ENCODE peak calls at places on chromosomes 16 and 17, in eight cellular contexts. L is sigmoid colon, B is H1, D is A549, G is GM12878, N is tibial nerve, T is esophagus muscularis mucosa, A is stomach. C is an unnamed sample.
A peak's percentile ranks its signal among the peaks of the same experiment; 100 is the strongest.

GRCh38 chr16:55102077-55102476 is 171.4 kb downstream of the IRX5 start:
- DNase-seq in T (no peak), L (peak; percentile 6), G (no peak), D (no peak), A (no peak), B (no peak), N (no peak), C (no peak)

GRCh38 chr17:19590912-19591551 is 57.4 kb downstream of the SLC47A1 start:
- DNase-seq in T (no peak), N (no peak), L (no peak), G (no peak), A (no peak), D (no peak), B (no peak), C (no peak)

GRCh38 chr16:73232555-73233422 is 184.9 kb upstream of the ZFHX3 start:
- DNase-seq in G (no peak), T (no peak), D (peak; percentile 56), A (no peak), B (no peak), N (no peak), L (peak; percentile 84), C (peak; percentile 74)

GRCh38 chr17:81866440-81867122 is 4.6 kb downstream of the ARHGDIA start:
- DNase-seq in L (no peak), A (no peak), B (no peak), D (no peak), T (no peak), G (no peak), N (no peak), C (no peak)

GRCh38 chr16:52501746-52502145 is 45.2 kb downstream of the TOX3 start:
- DNase-seq in T (no peak), A (no peak), N (no peak), D (no peak), G (no peak), B (no peak), L (no peak), C (no peak)

GRCh38 chr17:47665655-47666054 is 15.9 kb downstream of the KPNB1 start:
- DNase-seq in N (no peak), B (no peak), A (no peak), L (no peak), T (no peak), G (no peak), D (no peak), C (no peak)

GRCh38 chr17:30091771-30092170 is 24.8 kb upstream of the NSRP1 start:
- DNase-seq in L (no peak), G (no peak), N (no peak), B (no peak), D (no peak), T (peak; percentile 14), A (no peak), C (no peak)

GRCh38 chr17:6241996-6242395 is 171.8 kb downstream of the WSCD1 start:
- DNase-seq in B (no peak), D (no peak), T (peak; percentile 72), G (no peak), L (no peak), N (no peak), A (no peak), C (no peak)

DNA sequence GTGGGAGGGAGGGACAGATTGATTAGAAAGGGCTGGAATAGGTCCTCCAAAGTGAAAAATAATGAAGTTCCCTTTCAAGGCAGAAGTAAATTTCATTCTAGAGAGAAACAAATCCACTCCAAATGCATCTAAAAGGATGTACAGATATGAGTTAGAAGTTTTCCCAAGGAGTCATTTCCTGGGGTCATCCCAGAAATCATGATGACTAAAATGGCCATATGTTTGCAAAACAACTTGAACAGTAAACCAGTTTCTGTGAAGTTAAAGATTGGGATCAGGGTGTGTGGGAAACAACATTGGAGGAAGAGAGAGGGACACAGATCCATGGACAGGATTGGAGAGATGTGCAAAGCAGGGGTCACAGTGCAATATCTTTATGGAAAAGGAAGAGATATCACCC is 32.5 kb upstream of the ARHGAP44 start:
- DNase-seq in D (no peak), L (no peak), N (no peak), T (no peak), G (no peak), A (no peak), B (no peak), C (no peak)
- TF ChIP-seq EP300 in D (no peak), L (no peak), N (no peak), T (no peak), G (no peak), A (no peak), B (no peak), C (no peak)

GRCh38 chr17:27455914-27456680 is at the start of gene KSR1:
- DNase-seq in D (peak; percentile 85), B (peak; percentile 90), A (peak; percentile 89), L (peak; percentile 90), T (no peak), N (peak; percentile 69), G (no peak), C (peak; percentile 83)
- TF ChIP-seq CTCF in D (peak; percentile 64), B (peak; percentile 67), A (no peak), L (no peak), T (no peak), N (peak; percentile 44), G (peak; percentile 42), C (peak; percentile 49)

GRCh38 chr17:50045154-50045553 is 10.8 kb upstream of the ITGA3 start:
- DNase-seq in D (no peak), N (peak; percentile 8), G (no peak), B (no peak), T (no peak), L (no peak), A (no peak), C (peak; percentile 13)

GRCh38 chr17:50046179-50046578 is 9.7 kb upstream of the ITGA3 start:
- DNase-seq in A (no peak), L (no peak), T (no peak), B (no peak), D (no peak), N (peak; percentile 3), G (no peak), C (no peak)

GRCh38 chr17:50044483-50044882 is 11.4 kb upstream of the ITGA3 start:
- DNase-seq in B (no peak), D (no peak), L (no peak), A (no peak), G (no peak), T (no peak), N (no peak), C (peak; percentile 6)

GRCh38 chr17:50042211-50042610 is 13.7 kb upstream of the ITGA3 start:
- DNase-seq in D (no peak), B (no peak), N (peak; percentile 4), L (no peak), T (no peak), A (no peak), G (no peak), C (no peak)

GRCh38 chr17:50043290-50044148 is 12.4 kb upstream of the ITGA3 start:
- DNase-seq in N (peak; percentile 27), T (no peak), L (no peak), G (no peak), D (no peak), B (no peak), A (peak; percentile 69), C (peak; percentile 26)
- TF ChIP-seq EP300 in N (peak; percentile 43), T (no peak), L (no peak), G (no peak), D (no peak), B (no peak), A (no peak), C (no peak)

GRCh38 chr17:73494955-73495349 is 149.3 kb downstream of the SDK2 start:
- DNase-seq in D (no peak), N (no peak), T (no peak), L (no peak), G (no peak), B (no peak), A (no peak), C (no peak)

GRCh38 chr17:73492802-73493139 is 151.5 kb downstream of the SDK2 start:
- DNase-seq in N (no peak), D (no peak), T (no peak), G (no peak), L (no peak), B (no peak), A (no peak), C (no peak)

GRCh38 chr17:73496232-73496631 is 148.0 kb downstream of the SDK2 start:
- DNase-seq in A (no peak), G (no peak), T (no peak), L (no peak), N (no peak), B (no peak), D (no peak), C (no peak)

GRCh38 chr17:73493212-73493814 is 150.9 kb downstream of the SDK2 start:
- DNase-seq in N (no peak), G (no peak), T (no peak), D (no peak), B (no peak), A (no peak), L (no peak), C (no peak)

DNA sequence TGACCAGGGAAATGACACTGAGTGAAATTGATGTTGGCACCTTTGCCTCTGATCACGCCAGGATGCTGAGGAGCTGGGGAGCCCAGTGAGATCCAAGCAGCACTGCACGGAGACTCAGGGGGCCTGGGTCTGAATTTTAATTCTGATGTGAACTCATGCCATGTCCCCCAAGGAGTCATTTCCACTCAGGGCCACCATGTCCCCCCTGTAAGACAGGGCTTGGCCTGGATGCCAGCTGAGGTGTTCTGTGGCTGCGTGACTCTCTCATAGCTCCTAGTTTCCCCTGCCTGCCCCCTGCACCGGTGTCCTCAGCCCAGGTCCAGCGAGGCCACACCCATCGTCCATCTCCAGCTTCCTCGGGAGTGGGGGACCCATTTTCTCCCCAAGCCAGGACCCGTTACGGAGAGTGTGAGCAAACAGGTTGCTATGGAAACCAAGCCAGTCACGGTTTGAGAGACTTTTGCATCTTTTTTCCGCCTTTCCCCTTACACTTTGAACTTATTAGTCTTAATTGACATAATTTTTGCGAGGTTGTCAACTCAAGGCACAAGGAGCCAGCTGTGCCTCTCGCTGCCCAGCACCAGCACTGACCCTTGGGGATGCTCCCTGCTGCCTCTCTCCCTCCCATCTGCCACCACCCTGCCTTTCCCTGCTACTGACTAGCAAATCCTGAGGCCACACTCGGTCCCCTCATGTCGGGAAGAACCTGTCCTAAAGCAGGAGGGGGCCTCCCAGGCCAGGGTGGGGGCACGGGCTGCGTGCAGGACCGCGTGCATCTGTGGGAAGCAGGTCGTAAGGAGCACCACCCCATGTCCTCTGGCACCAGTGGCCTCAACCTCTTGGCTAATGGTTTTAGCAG is 149.9 kb downstream of the SDK2 start:
- DNase-seq in D (no peak), B (no peak), G (no peak), L (no peak), T (no peak), N (no peak), A (no peak), C (no peak)
- TF ChIP-seq CTCF in D (no peak), B (peak; percentile 7), G (no peak), L (no peak), T (no peak), N (no peak), A (no peak), C (no peak)

GRCh38 chr17:59372138-59372751 is 40.8 kb downstream of the YPEL2 start:
- DNase-seq in L (peak; percentile 86), D (no peak), T (no peak), A (peak; percentile 53), G (peak; percentile 79), N (peak; percentile 38), B (no peak), C (no peak)
- TF ChIP-seq EP300 in L (peak; percentile 53), D (no peak), T (no peak), A (no peak), G (peak; percentile 69), N (peak; percentile 75), B (no peak), C (peak; percentile 45)

DNA sequence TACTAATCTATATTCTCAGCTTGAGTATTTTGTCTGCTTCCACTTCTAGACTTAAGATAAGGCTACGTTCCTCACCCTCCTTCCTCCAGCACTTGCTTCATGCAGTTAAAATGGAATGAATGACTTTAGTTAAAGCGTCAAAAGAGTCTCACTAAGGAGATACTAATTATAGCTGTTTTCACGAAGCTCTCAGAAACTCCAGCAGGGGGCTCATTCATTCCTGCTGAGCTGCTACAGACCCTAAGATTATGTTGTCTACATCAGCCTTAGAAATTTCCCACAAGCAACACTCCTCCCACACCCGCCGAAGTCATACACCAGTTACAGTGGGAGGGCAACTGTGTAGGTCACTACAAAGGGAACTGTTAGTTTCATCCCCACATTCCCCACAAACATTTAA is 57.0 kb upstream of the KIFC3 start:
- DNase-seq in T (no peak), A (no peak), D (peak; percentile 77), L (no peak), G (no peak), B (no peak), N (no peak), C (no peak)
- TF ChIP-seq CTCF in T (no peak), A (no peak), D (peak; percentile 55), L (no peak), G (peak; percentile 14), B (peak; percentile 16), N (peak; percentile 14), C (no peak)